ENCODE peak calls at places on chromosomes 7 and 10, in five cellular contexts. Y is uterus, S is heart left ventricle, O is dorsolateral prefrontal cortex, J is Calu3. C is an unnamed sample.
A peak's percentile ranks its signal among the peaks of the same experiment; 100 is the strongest.

GRCh38 chr10:2897619-2898508 is 169.5 kb upstream of the PFKP start:
- DNase-seq in Y (no peak), S (no peak), O (no peak), J (no peak), C (no peak)

GRCh38 chr10:12214763-12215218 is 18.8 kb downstream of the CDC123 start:
- DNase-seq in Y (peak; percentile 24), S (no peak), O (no peak), J (peak; percentile 50), C (no peak)

GRCh38 chr10:82856953-82857352 is 982.0 kb downstream of the NRG3 start:
- DNase-seq in Y (no peak), S (no peak), O (no peak), J (no peak), C (no peak)

GRCh38 chr7:4836206-4836661 is 25.6 kb downstream of the PAPOLB start:
- DNase-seq in Y (no peak), S (no peak), O (no peak), J (no peak), C (no peak)

GRCh38 chr7:81285142-81285871 is 366.5 kb upstream of the SEMA3C start:
- DNase-seq in Y (no peak), S (no peak), O (no peak), J (no peak), C (no peak)

GRCh38 chr10:5888352-5888751 is 1.3 kb downstream of the ANKRD16 start:
- DNase-seq in Y (no peak), S (no peak), O (no peak), J (no peak), C (no peak)

GRCh38 chr7:34191766-34192550 is 286.6 kb downstream of the BMPER start:
- DNase-seq in Y (no peak), S (no peak), O (no peak), J (no peak), C (no peak)

GRCh38 chr7:25260862-25261454 is 32.7 kb upstream of the NPVF start:
- DNase-seq in Y (no peak), S (no peak), O (no peak), J (peak; percentile 17), C (no peak)

GRCh38 chr10:73262105-73262730 is 9.8 kb upstream of the MRPS16 start:
- DNase-seq in Y (no peak), S (no peak), O (no peak), J (peak; percentile 55), C (no peak)

GRCh38 chr10:124119933-124120332 is 26.5 kb upstream of the CHST15 start:
- DNase-seq in Y (peak; percentile 53), S (peak; percentile 79), O (no peak), J (no peak), C (no peak)

GRCh38 chr10:71143170-71143569 is 69.2 kb upstream of the UNC5B start:
- DNase-seq in Y (no peak), S (no peak), O (no peak), J (no peak), C (no peak)

GRCh38 chr10:121684276-121684675 is 86.0 kb upstream of the FGFR2 start:
- DNase-seq in Y (no peak), S (no peak), O (no peak), J (no peak), C (no peak)

GRCh38 chr7:107857541-107857912 is 33.5 kb upstream of the DLD start:
- DNase-seq in Y (no peak), S (no peak), O (no peak), J (no peak), C (no peak)

GRCh38 chr7:107858280-107858679 is 32.7 kb upstream of the DLD start:
- DNase-seq in Y (no peak), S (no peak), O (no peak), J (no peak), C (no peak)

GRCh38 chr7:107854454-107854853 is 36.5 kb upstream of the DLD start:
- DNase-seq in Y (no peak), S (no peak), O (no peak), J (no peak), C (no peak)

GRCh38 chr7:107856806-107857540 is 34.0 kb upstream of the DLD start:
- DNase-seq in Y (no peak), S (no peak), O (no peak), J (no peak), C (no peak)

GRCh38 chr7:107854989-107855388 is 36.0 kb upstream of the DLD start:
- DNase-seq in Y (no peak), S (no peak), O (no peak), J (no peak), C (no peak)
- TF ChIP-seq CTCF in Y (no peak), S (no peak), O (no peak), J (no peak), C (no peak)

GRCh38 chr7:82506208-82506607 is 62.6 kb upstream of the CACNA2D1 start:
- DNase-seq in Y (no peak), S (no peak), O (no peak), J (no peak), C (no peak)
- TF ChIP-seq CTCF in Y (no peak), S (no peak), O (no peak), J (no peak), C (no peak)

GRCh38 chr7:78792624-78793023 is 660.8 kb downstream of the MAGI2 start:
- DNase-seq in Y (no peak), S (no peak), O (no peak), J (no peak), C (no peak)
- TF ChIP-seq CTCF in Y (no peak), S (no peak), O (no peak), J (no peak), C (no peak)

GRCh38 chr7:73615886-73616285 is 8.4 kb downstream of the MLXIPL start:
- DNase-seq in Y (no peak), S (no peak), O (no peak), J (no peak), C (no peak)
- TF ChIP-seq CTCF in Y (no peak), S (no peak), O (peak; percentile 6), J (no peak), C (no peak)

C was measured in progenitor cell of endocrine pancreas.